ENCODE peak calls at places on chromosomes 13 and 19, in eight cellular contexts. H is ascending aorta, G is HFF-Myc, V is AG09309, U is upper lobe of right lung, P is BE2C, D is brain microvascular endothelial cell, T is fibroblast of lung. B is an unnamed sample.

GRCh38 chr13:59609421-59609820 is 554.3 kb downstream of the DIAPH3 start:
- DNase-seq in H (no peak), G (no peak), V (no peak), U (no peak), P (no peak), D (no peak), T (no peak), B (no peak)

GRCh38 chr19:58009666-58010301 is 7.2 kb upstream of the ZNF606 start:
- DNase-seq in H (peak), G (peak), V (no peak), U (peak), P (peak), D (peak), T (peak), B (peak)

GRCh38 chr13:48750588-48751383 is 97.1 kb downstream of the CYSLTR2 start:
- DNase-seq in H (no peak), G (no peak), V (no peak), U (no peak), P (no peak), D (peak), T (peak), B (peak)

GRCh38 chr13:45584816-45585215 is 30.7 kb downstream of the ERICH6B start:
- DNase-seq in H (no peak), G (no peak), V (no peak), U (no peak), P (peak), D (no peak), T (no peak), B (no peak)

GRCh38 chr19:35879770-35880317 is 11.5 kb downstream of the APLP1 start:
- DNase-seq in H (peak), G (peak), V (peak), U (peak), P (peak), D (peak), T (peak), B (peak)

GRCh38 chr19:4506449-4507149 is 11.7 kb downstream of the PLIN4 start:
- DNase-seq in H (no peak), G (peak), V (no peak), U (no peak), P (no peak), D (peak), T (peak), B (no peak)

GRCh38 chr13:113297370-113297871 is 382 bp downstream of the LAMP1 start:
- DNase-seq in H (peak), G (no peak), V (no peak), U (no peak), P (peak), D (no peak), T (peak), B (no peak)

GRCh38 chr19:51354742-51355148 is 11.4 kb downstream of the ETFB start:
- DNase-seq in H (no peak), G (no peak), V (no peak), U (no peak), P (no peak), D (peak), T (peak), B (no peak)

GRCh38 chr19:46073268-46073922 is 32.6 kb upstream of the IGFL4 start:
- DNase-seq in H (no peak), G (no peak), V (no peak), U (no peak), P (no peak), D (no peak), T (peak), B (no peak)

GRCh38 chr13:83895994-83896580 is 13.8 kb upstream of the SLITRK1 start:
- DNase-seq in H (no peak), G (no peak), V (no peak), U (no peak), P (no peak), D (peak), T (peak), B (no peak)

GRCh38 chr19:31983647-31984046 is 361.8 kb upstream of the ZNF507 start:
- DNase-seq in H (no peak), G (no peak), V (no peak), U (no peak), P (no peak), D (no peak), T (no peak), B (no peak)

GRCh38 chr19:48757089-48757675 is 1.9 kb downstream of the FGF21 start:
- DNase-seq in H (no peak), G (no peak), V (no peak), U (no peak), P (no peak), D (no peak), T (no peak), B (no peak)

GRCh38 chr19:32631381-32631780 is 43.6 kb downstream of the ANKRD27 start:
- DNase-seq in H (no peak), G (no peak), V (no peak), U (no peak), P (no peak), D (no peak), T (no peak), B (no peak)

GRCh38 chr19:33496016-33496415 is 25.6 kb downstream of the PEPD start:
- DNase-seq in H (no peak), G (no peak), V (no peak), U (no peak), P (peak), D (no peak), T (no peak), B (no peak)

GRCh38 chr19:51012661-51013190 is 6.8 kb downstream of the KLK10 start:
- DNase-seq in H (no peak), G (no peak), V (no peak), U (no peak), P (no peak), D (no peak), T (no peak), B (no peak)

GRCh38 chr13:43023244-43023931 is at the start of gene DNAJC15:
- DNase-seq in H (peak), G (peak), V (no peak), U (peak), P (no peak), D (peak), T (peak), B (peak)

GRCh38 chr13:45361596-45362206 is 20.7 kb upstream of the TPT1 start:
- DNase-seq in H (no peak), G (no peak), V (no peak), U (peak), P (no peak), D (no peak), T (peak), B (no peak)

GRCh38 chr13:113835461-113836274 is 28.2 kb downstream of the GAS6 start:
- DNase-seq in H (no peak), G (peak), V (peak), U (no peak), P (no peak), D (no peak), T (peak), B (peak)

GRCh38 chr19:35143231-35143715 is at the start of gene FXYD7:
- DNase-seq in H (no peak), G (no peak), V (no peak), U (no peak), P (peak), D (no peak), T (no peak), B (no peak)

GRCh38 chr19:13835791-13836723 is 40.8 kb downstream of the ZSWIM4 start:
- DNase-seq in H (peak), G (no peak), V (no peak), U (peak), P (no peak), D (no peak), T (no peak), B (no peak)

GRCh38 chr13:23678768-23679167 is 108.6 kb downstream of the TNFRSF19 start:
- DNase-seq in H (no peak), G (no peak), V (no peak), U (no peak), P (no peak), D (no peak), T (peak), B (no peak)

GRCh38 chr19:17232258-17232657 is 6.2 kb downstream of the OCEL1 start:
- DNase-seq in H (no peak), G (no peak), V (no peak), U (no peak), P (no peak), D (no peak), T (no peak), B (no peak)

GRCh38 chr13:25085125-25085742 is 10.7 kb upstream of the PABPC3 start:
- DNase-seq in H (no peak), G (peak), V (peak), U (no peak), P (peak), D (peak), T (peak), B (peak)

DNA sequence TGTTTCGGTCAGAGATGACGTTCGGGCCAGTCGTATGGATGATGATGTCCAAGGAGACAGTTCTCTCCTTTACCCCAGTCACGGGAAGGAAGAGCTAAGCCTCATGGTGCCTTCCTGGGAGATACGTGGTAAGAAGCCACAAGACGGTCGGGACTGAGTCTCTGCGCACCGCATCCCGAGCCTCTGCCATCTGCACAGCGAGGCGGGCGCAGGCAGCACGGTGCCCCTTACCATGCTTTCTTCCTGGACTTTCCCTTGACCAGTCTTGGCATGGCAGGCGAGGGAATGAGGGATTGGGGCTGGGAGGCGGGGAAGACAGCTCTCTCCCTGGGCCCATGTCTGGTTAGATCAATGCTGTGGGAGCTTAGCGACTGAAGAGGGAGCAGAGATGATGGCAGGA is 10.1 kb upstream of the LAIR2 start:
- DNase-seq in H (no peak), G (no peak), V (no peak), U (no peak), P (no peak), D (no peak), T (no peak), B (no peak)
- H3K4me3 ChIP-seq in H (no peak), G (no peak), V (no peak), U (no peak), P (no peak), D (no peak), T (no peak), B (no peak)

DNA sequence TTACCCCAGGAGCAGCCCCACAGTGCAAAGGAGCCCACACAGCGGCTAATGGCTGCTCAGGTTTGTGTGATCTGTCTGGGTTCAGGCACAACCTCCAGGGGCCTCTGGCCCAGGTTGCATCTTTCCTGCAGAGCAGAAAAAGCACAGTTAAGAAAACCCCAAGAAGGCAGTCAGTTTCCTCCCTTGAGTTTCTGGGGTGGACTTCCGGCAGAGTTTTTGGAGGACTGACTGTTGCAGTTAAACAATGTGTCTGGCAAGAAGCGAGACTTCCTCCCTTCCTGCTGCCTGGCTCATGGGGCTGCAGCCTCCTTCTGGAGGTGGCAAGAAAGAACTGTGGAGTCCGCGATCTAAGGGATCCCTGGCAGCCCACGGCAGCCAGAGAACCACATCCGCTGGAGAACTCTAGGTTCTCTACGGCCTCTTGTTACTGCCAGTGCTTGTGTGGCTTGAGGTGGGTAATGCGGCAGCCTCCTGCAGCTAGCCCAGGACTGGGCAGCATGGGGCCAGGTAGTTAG is 114.4 kb downstream of the ZDHHC20 start:
- DNase-seq in H (no peak), G (no peak), V (no peak), U (no peak), P (no peak), D (no peak), T (no peak), B (no peak)
- H3K4me3 ChIP-seq in H (no peak), G (no peak), V (no peak), U (no peak), P (no peak), D (no peak), T (no peak), B (no peak)

DNA sequence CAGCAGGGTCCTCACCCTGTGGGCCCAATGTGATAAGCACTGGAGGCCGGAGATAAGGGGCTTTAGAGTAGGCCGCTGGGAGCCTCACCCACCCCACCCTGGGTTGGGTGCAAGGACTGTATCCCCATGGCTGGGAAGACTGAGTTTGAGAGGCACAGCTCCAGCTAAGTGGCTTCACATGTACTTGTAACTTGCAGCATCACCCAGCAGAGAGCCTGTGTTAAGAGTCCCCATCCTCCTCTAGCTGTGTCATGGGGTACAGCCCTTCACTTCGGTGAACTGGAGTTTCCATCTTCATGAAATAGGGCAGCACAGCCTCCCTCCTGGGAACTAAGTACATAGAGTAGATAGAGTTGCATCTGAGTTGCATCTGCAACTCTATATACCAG is 1.3 kb downstream of the PRDX2 start:
- DNase-seq in H (no peak), G (no peak), V (no peak), U (no peak), P (no peak), D (no peak), T (no peak), B (no peak)
- H3K4me3 ChIP-seq in H (no peak), G (peak), V (no peak), U (peak), P (peak), D (no peak), T (peak), B (peak)

DNA sequence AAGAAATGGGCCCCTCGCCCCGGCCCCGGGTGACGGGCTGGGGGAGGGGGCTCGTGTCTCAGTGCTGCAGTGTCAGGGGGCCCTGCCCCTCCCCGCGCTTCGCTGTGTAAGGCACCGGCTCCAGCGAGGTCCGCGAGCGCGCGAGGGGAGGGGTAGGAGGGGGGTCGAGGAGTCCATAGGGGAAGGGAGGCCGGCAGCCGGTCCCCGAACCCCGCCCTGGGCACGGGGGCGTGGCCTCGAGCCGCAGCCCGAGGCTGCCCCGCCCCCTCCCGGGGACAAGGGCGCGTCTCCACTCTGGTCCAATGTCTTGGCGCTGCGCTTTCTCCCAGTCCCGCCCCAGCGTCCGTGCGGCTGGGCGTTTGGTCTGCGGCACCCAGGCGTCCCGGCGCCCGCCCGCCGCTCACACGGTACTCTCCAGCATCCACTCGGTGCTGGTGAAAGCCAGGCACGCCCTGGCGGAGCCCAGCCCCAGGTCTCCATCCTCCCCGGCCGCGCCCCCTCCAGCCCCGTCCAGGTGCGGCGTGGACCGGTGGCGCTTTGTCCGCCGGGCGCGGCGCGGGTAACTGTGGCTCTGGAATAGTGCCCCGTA is 11.1 kb downstream of the IFNL1 start:
- DNase-seq in H (no peak), G (no peak), V (no peak), U (peak), P (no peak), D (no peak), T (no peak), B (no peak)
- H3K4me3 ChIP-seq in H (peak), G (no peak), V (no peak), U (peak), P (no peak), D (no peak), T (no peak), B (peak)

B was measured in skeletal muscle cell.